ENCODE peak calls at places on chromosomes 12 and 14, in six cellular contexts. P is thoracic aorta, D is KG1, R is hypothalamus, H is NCI-H1930, Y is dermis microvascular lymphatic vessel endothelial cell. L is an unnamed sample.

GRCh38 chr14:21098892-21099595 is 589 bp upstream of the ZNF219 start:
- DNase-seq in D (no peak), H (no peak), R (no peak), P (no peak), Y (no peak), L (no peak)

GRCh38 chr12:75825686-75826085 is 205.9 kb downstream of the PHLDA1 start:
- DNase-seq in P (no peak), H (no peak), D (no peak), R (no peak), Y (peak), L (no peak)

GRCh38 chr12:53748072-53748840 is 3.5 kb downstream of the CISTR start:
- DNase-seq in D (no peak), H (no peak), R (no peak), P (no peak), Y (no peak), L (no peak)

GRCh38 chr14:94423465-94424056 is 29.0 kb downstream of the SERPINA11 start:
- DNase-seq in R (peak), H (peak), D (peak), P (peak), Y (peak), L (no peak)

GRCh38 chr14:99270491-99271287 is 1.3 kb downstream of the BCL11B start:
- DNase-seq in Y (no peak), R (no peak), H (peak), D (no peak), P (no peak), L (no peak)

GRCh38 chr12:116066381-116067230 is 210.9 kb downstream of the MED13L start:
- DNase-seq in D (no peak), R (no peak), Y (peak), H (no peak), P (no peak), L (no peak)

GRCh38 chr14:98223106-98223505 is 1048.9 kb downstream of the BCL11B start:
- DNase-seq in Y (no peak), H (no peak), P (no peak), R (no peak), D (no peak), L (no peak)

GRCh38 chr14:30610719-30611388 is 11.3 kb upstream of the SCFD1 start:
- DNase-seq in Y (peak), H (peak), P (no peak), R (peak), D (no peak), L (peak)

GRCh38 chr12:130879781-130880389 is 8.0 kb downstream of the RAN start:
- DNase-seq in H (no peak), Y (no peak), P (no peak), R (no peak), D (no peak), L (no peak)

GRCh38 chr12:65665817-65666216 is 158.5 kb upstream of the HMGA2 start:
- DNase-seq in D (no peak), Y (no peak), H (no peak), P (no peak), R (no peak), L (no peak)

GRCh38 chr12:13203028-13203922 is 6.7 kb downstream of the EMP1 start:
- DNase-seq in H (no peak), D (no peak), Y (peak), R (no peak), P (no peak), L (no peak)

GRCh38 chr14:32259368-32260013 is 56.4 kb upstream of the RNU6-8 start:
- DNase-seq in D (no peak), R (no peak), H (no peak), Y (peak), P (no peak), L (no peak)

GRCh38 chr14:90698379-90698869 is 117.8 kb downstream of the TTC7B start:
- DNase-seq in R (peak), P (no peak), Y (peak), D (no peak), H (no peak), L (peak)

GRCh38 chr12:112879191-112879705 is 27.5 kb upstream of the OAS1 start:
- DNase-seq in D (no peak), P (no peak), H (no peak), Y (no peak), R (no peak), L (no peak)

GRCh38 chr12:114665411-114666181 is 18.4 kb downstream of the TBX3 start:
- DNase-seq in R (no peak), P (no peak), Y (no peak), H (no peak), D (no peak), L (no peak)

GRCh38 chr14:102911991-102912761 is 10.3 kb upstream of the AMN start:
- DNase-seq in H (no peak), R (no peak), Y (no peak), P (no peak), D (no peak), L (no peak)

GRCh38 chr14:68681256-68681655 is 111.6 kb downstream of the ZFP36L1 start:
- DNase-seq in R (no peak), P (no peak), Y (no peak), H (no peak), D (no peak), L (no peak)

L was measured in C1 segment of cervical spinal cord.